ENCODE peak calls at places on chromosomes 16 and 17, in six cellular contexts. D is hepatocyte, W is BJ, N is neural progenitor cell, P is GM13976, Y is ascending aorta. Q is an unnamed sample.

GRCh38 chr17:80151333-80151732 is 4.4 kb upstream of the EIF4A3 start:
- DNase-seq in D (peak), W (peak), N (no peak), P (no peak), Y (no peak), Q (no peak)

GRCh38 chr17:47735536-47736011 is 2.5 kb downstream of the TBX21 start:
- DNase-seq in D (no peak), W (no peak), N (no peak), P (peak), Y (peak), Q (no peak)

GRCh38 chr16:86490859-86491642 is 19.3 kb upstream of the FOXF1 start:
- DNase-seq in D (no peak), W (no peak), N (no peak), P (no peak), Y (no peak), Q (no peak)

GRCh38 chr17:28807925-28808641 is 34.5 kb downstream of the FAM222B start:
- DNase-seq in D (peak), W (peak), N (no peak), P (no peak), Y (no peak), Q (peak)

GRCh38 chr16:53054670-53055485 is at the start of gene CHD9:
- DNase-seq in D (peak), W (no peak), N (peak), P (peak), Y (peak), Q (peak)

GRCh38 chr16:26614102-26614864 is 452.4 kb upstream of the C16orf82 start:
- DNase-seq in D (no peak), W (no peak), N (peak), P (no peak), Y (no peak), Q (no peak)

GRCh38 chr17:79923974-79924638 is 84.9 kb upstream of the CBX4 start:
- DNase-seq in D (peak), W (no peak), N (peak), P (peak), Y (no peak), Q (peak)

GRCh38 chr16:24045641-24046040 is 209.9 kb downstream of the PRKCB start:
- DNase-seq in D (peak), W (no peak), N (peak), P (no peak), Y (no peak), Q (peak)

GRCh38 chr17:35947156-35947585 is 3.7 kb upstream of the LYZL6 start:
- DNase-seq in D (peak), W (no peak), N (peak), P (peak), Y (no peak), Q (peak)

GRCh38 chr17:28282596-28282995 is 36.4 kb upstream of the TMEM97 start:
- DNase-seq in D (no peak), W (peak), N (no peak), P (no peak), Y (no peak), Q (no peak)

GRCh38 chr16:60763869-60764268 is 1272.4 kb downstream of the CDH8 start:
- DNase-seq in D (no peak), W (no peak), N (no peak), P (no peak), Y (no peak), Q (no peak)

GRCh38 chr16:66264311-66265105 is 102.0 kb upstream of the CDH5 start:
- DNase-seq in D (peak), W (no peak), N (no peak), P (no peak), Y (peak), Q (no peak)

GRCh38 chr16:2341456-2342447 is 1.2 kb upstream of the ABCA3 start:
- DNase-seq in D (no peak), W (no peak), N (peak), P (no peak), Y (peak), Q (no peak)
- TF ChIP-seq CTCF in D (no peak), W (no peak), N (no peak), P (no peak), Y (no peak), Q (no peak)

GRCh38 chr17:8118769-8119574 is 658 bp upstream of the ALOXE3 start:
- DNase-seq in D (peak), W (no peak), N (peak), P (peak), Y (peak), Q (peak)

GRCh38 chr17:8122391-8122922 is 1.4 kb downstream of the HES7 start:
- DNase-seq in D (peak), W (no peak), N (peak), P (no peak), Y (no peak), Q (no peak)

GRCh38 chr17:8121531-8122390 is 2.1 kb downstream of the HES7 start:
- DNase-seq in D (peak), W (no peak), N (peak), P (peak), Y (no peak), Q (peak)

GRCh38 chr17:8119575-8120519 is 1.5 kb upstream of the ALOXE3 start:
- DNase-seq in D (peak), W (peak), N (peak), P (peak), Y (no peak), Q (peak)

DNA sequence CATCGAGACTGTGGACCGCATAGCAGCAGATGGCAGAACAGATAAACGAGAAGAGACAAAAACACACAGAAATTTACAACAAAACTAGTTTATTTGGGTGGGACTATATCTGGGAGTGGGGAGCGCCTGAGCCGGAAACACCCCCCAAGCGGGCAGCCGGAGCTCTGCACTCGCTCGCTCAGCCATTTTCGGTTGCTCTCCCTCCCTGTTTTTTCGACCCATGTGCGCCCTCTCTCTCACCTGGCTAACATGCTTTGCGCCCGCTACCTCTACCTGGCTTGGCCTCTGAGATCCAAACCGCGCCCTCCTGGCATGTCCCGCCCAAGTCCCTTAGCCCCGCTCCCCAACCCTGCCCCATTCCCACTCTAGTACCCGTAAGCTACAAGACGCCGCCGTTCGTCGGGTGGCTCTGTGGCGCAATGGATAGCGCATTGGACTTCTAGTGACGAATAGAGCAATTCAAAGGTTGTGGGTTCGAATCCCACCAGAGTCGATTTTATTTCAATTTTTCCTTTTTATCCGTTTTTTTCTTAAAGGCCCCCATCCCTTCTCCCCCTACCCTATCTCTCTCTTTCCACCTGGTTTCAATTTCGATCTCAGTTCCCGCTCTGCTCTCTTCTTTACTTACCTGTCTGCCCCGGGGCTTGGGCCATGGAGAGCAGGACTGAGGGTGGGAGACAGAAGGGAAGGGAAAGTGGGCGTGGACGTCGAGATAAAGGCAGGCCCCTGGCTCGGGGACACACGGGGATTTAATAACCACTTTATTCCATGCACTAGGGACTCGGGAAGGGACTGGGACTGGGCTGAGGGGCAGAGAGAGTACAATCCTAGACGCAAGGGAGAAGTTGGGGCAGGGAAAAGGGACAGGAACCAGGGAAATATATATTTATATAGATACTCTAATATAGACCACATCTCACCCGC is 2.5 kb upstream of the ALOXE3 start:
- DNase-seq in D (peak), W (no peak), N (peak), P (peak), Y (no peak), Q (peak)
- TF ChIP-seq CTCF in D (peak), W (peak), N (peak), P (peak), Y (no peak), Q (peak)

GRCh38 chr17:76164331-76164730 is 23.3 kb upstream of the FOXJ1 start:
- DNase-seq in D (no peak), W (no peak), N (no peak), P (no peak), Y (no peak), Q (no peak)

GRCh38 chr17:76163919-76164318 is 22.9 kb upstream of the FOXJ1 start:
- DNase-seq in D (no peak), W (no peak), N (no peak), P (no peak), Y (no peak), Q (no peak)

GRCh38 chr17:76166906-76167305 is 25.9 kb upstream of the FOXJ1 start:
- DNase-seq in D (no peak), W (no peak), N (no peak), P (no peak), Y (no peak), Q (no peak)

GRCh38 chr17:76170114-76170513 is 29.1 kb upstream of the FOXJ1 start:
- DNase-seq in D (no peak), W (no peak), N (no peak), P (no peak), Y (no peak), Q (no peak)

DNA sequence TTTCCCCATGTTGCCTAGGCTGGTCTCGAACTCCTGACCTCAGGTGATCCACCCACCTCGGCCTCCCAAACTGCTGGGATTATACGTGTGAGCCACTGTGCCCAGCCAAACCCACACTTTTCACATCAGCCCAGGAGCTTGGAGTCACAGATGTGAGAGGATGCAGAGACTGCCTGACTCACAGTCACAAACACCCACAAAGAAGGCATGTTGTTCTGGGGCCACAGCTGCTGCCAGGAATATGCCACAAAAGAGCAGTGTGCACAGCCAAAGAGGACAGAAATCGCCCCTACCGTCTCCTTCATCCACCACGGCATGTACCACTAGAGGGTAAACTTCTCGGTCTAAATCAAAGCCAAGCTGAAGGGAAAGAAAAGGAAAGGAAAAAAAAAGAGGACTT is 25.1 kb upstream of the FOXJ1 start:
- DNase-seq in D (no peak), W (no peak), N (no peak), P (no peak), Y (no peak), Q (no peak)
- TF ChIP-seq CTCF in D (no peak), W (peak), N (no peak), P (no peak), Y (no peak), Q (no peak)

GRCh38 chr16:57372372-57373116 is at the start of gene CX3CL1:
- DNase-seq in D (peak), W (no peak), N (peak), P (no peak), Y (peak), Q (peak)
- TF ChIP-seq CTCF in D (peak), W (peak), N (peak), P (no peak), Y (peak), Q (no peak)

GRCh38 chr16:12260647-12261262 is 284.2 kb downstream of the SNX29 start:
- DNase-seq in D (peak), W (no peak), N (peak), P (no peak), Y (no peak), Q (no peak)
- TF ChIP-seq CTCF in D (no peak), W (no peak), N (peak), P (no peak), Y (no peak), Q (no peak)

GRCh38 chr16:3095869-3096268 is 3.2 kb downstream of the ZSCAN10 start:
- DNase-seq in D (no peak), W (no peak), N (no peak), P (peak), Y (no peak), Q (no peak)
- TF ChIP-seq CTCF in D (no peak), W (peak), N (no peak), P (peak), Y (no peak), Q (no peak)

GRCh38 chr17:67995568-67996191 is 589 bp downstream of the C17orf58 start:
- DNase-seq in D (peak), W (no peak), N (peak), P (peak), Y (peak), Q (no peak)
- TF ChIP-seq CTCF in D (no peak), W (peak), N (peak), P (no peak), Y (no peak), Q (no peak)